ENCODE peak calls at places on chromosomes 11 and 22, in seven cellular contexts. One of them, this sample, is unnamed.

GRCh38 chr11:69894126-69895047 is 75.2 kb upstream of the FGF3 start:
- DNase-seq in GM23248: no peak
- DNase-seq in tibial nerve: no peak
- DNase-seq in heart right ventricle: no peak
- DNase-seq in mammary epithelial cell: peak; percentile 17
- DNase-seq in CD8-positive, alpha-beta T cell: no peak
- DNase-seq in effector memory CD4-positive, alpha-beta T cell: no peak
- DNase-seq in this sample: peak; percentile 60

GRCh38 chr22:27438271-27438980 is 363.1 kb downstream of the MN1 start:
- DNase-seq in GM23248: peak; percentile 57
- DNase-seq in mammary epithelial cell: no peak
- DNase-seq in effector memory CD4-positive, alpha-beta T cell: no peak
- DNase-seq in heart right ventricle: no peak
- DNase-seq in CD8-positive, alpha-beta T cell: no peak
- DNase-seq in tibial nerve: no peak
- DNase-seq in this sample: no peak

GRCh38 chr22:29093980-29094379 is 21.1 kb downstream of the KREMEN1 start:
- DNase-seq in tibial nerve: peak; percentile 36
- DNase-seq in effector memory CD4-positive, alpha-beta T cell: no peak
- DNase-seq in GM23248: peak; percentile 70
- DNase-seq in mammary epithelial cell: no peak
- DNase-seq in CD8-positive, alpha-beta T cell: no peak
- DNase-seq in heart right ventricle: peak; percentile 14
- DNase-seq in this sample: no peak

GRCh38 chr11:99063331-99063730 is 42.6 kb downstream of the CNTN5 start:
- DNase-seq in GM23248: no peak
- DNase-seq in heart right ventricle: no peak
- DNase-seq in CD8-positive, alpha-beta T cell: no peak
- DNase-seq in tibial nerve: no peak
- DNase-seq in mammary epithelial cell: no peak
- DNase-seq in effector memory CD4-positive, alpha-beta T cell: no peak
- DNase-seq in this sample: no peak

GRCh38 chr11:94417386-94417987 is 16.3 kb upstream of the GPR83 start:
- DNase-seq in mammary epithelial cell: peak; percentile 16
- DNase-seq in GM23248: peak; percentile 64
- DNase-seq in tibial nerve: peak; percentile 31
- DNase-seq in CD8-positive, alpha-beta T cell: no peak
- DNase-seq in heart right ventricle: no peak
- DNase-seq in effector memory CD4-positive, alpha-beta T cell: no peak
- DNase-seq in this sample: no peak

GRCh38 chr22:39239561-39240423 is 5.0 kb downstream of the PDGFB start:
- DNase-seq in effector memory CD4-positive, alpha-beta T cell: no peak
- DNase-seq in heart right ventricle: no peak
- DNase-seq in tibial nerve: no peak
- DNase-seq in mammary epithelial cell: peak; percentile 81
- DNase-seq in CD8-positive, alpha-beta T cell: peak; percentile 30
- DNase-seq in GM23248: no peak
- DNase-seq in this sample: peak; percentile 93

GRCh38 chr11:68977781-68978625 is 2.8 kb downstream of the MRGPRD start:
- DNase-seq in tibial nerve: no peak
- DNase-seq in effector memory CD4-positive, alpha-beta T cell: no peak
- DNase-seq in mammary epithelial cell: no peak
- DNase-seq in CD8-positive, alpha-beta T cell: no peak
- DNase-seq in heart right ventricle: no peak
- DNase-seq in GM23248: no peak
- DNase-seq in this sample: peak; percentile 38

GRCh38 chr22:44623771-44624510 is 78.1 kb upstream of the PRR5 start:
- DNase-seq in tibial nerve: no peak
- DNase-seq in effector memory CD4-positive, alpha-beta T cell: no peak
- DNase-seq in GM23248: no peak
- DNase-seq in mammary epithelial cell: no peak
- DNase-seq in CD8-positive, alpha-beta T cell: peak; percentile 35
- DNase-seq in heart right ventricle: no peak
- DNase-seq in this sample: no peak

GRCh38 chr11:111765320-111765983 is 737 bp downstream of the PPP2R1B start:
- DNase-seq in effector memory CD4-positive, alpha-beta T cell: no peak
- DNase-seq in heart right ventricle: peak; percentile 28
- DNase-seq in GM23248: peak; percentile 60
- DNase-seq in CD8-positive, alpha-beta T cell: no peak
- DNase-seq in tibial nerve: peak; percentile 15
- DNase-seq in mammary epithelial cell: peak; percentile 16
- DNase-seq in this sample: no peak

GRCh38 chr11:17743808-17744119 is 9.2 kb downstream of the KCNC1 start:
- DNase-seq in GM23248: peak; percentile 40
- DNase-seq in tibial nerve: no peak
- DNase-seq in heart right ventricle: no peak
- DNase-seq in mammary epithelial cell: no peak
- DNase-seq in CD8-positive, alpha-beta T cell: no peak
- DNase-seq in effector memory CD4-positive, alpha-beta T cell: no peak
- DNase-seq in this sample: peak; percentile 44

GRCh38 chr11:47412152-47412746 is 3.9 kb downstream of the SLC39A13 start:
- DNase-seq in mammary epithelial cell: no peak
- DNase-seq in CD8-positive, alpha-beta T cell: peak; percentile 59
- DNase-seq in GM23248: peak; percentile 75
- DNase-seq in effector memory CD4-positive, alpha-beta T cell: no peak
- DNase-seq in heart right ventricle: no peak
- DNase-seq in tibial nerve: no peak
- DNase-seq in this sample: peak; percentile 81

GRCh38 chr11:100687032-100687629 is at the start of gene ARHGAP42:
- DNase-seq in effector memory CD4-positive, alpha-beta T cell: no peak
- DNase-seq in mammary epithelial cell: peak; percentile 68
- DNase-seq in tibial nerve: peak; percentile 36
- DNase-seq in heart right ventricle: peak; percentile 75
- DNase-seq in GM23248: peak; percentile 71
- DNase-seq in CD8-positive, alpha-beta T cell: no peak
- DNase-seq in this sample: peak; percentile 82

GRCh38 chr11:131595812-131596211 is 225.4 kb downstream of the NTM start:
- DNase-seq in heart right ventricle: no peak
- DNase-seq in effector memory CD4-positive, alpha-beta T cell: no peak
- DNase-seq in mammary epithelial cell: no peak
- DNase-seq in GM23248: no peak
- DNase-seq in tibial nerve: no peak
- DNase-seq in CD8-positive, alpha-beta T cell: no peak
- DNase-seq in this sample: no peak
- H3K4me1 ChIP-seq in heart right ventricle: no peaks in the 10 kb centered on the region
- H3K4me1 ChIP-seq in effector memory CD4-positive, alpha-beta T cell: no peaks in the 10 kb centered on the region
- H3K4me1 ChIP-seq in mammary epithelial cell: no peaks in the 10 kb centered on the region
- H3K4me1 ChIP-seq in GM23248: peaks cover 10% of the 10 kb centered on the region
- H3K4me1 ChIP-seq in tibial nerve: no peaks in the 10 kb centered on the region
- H3K4me1 ChIP-seq in CD8-positive, alpha-beta T cell: no peaks in the 10 kb centered on the region
- H3K4me1 ChIP-seq in this sample: no peaks in the 10 kb centered on the region

GRCh38 chr22:49847751-49848689 is 5.6 kb upstream of the ZBED4 start:
- DNase-seq in effector memory CD4-positive, alpha-beta T cell: no peak
- DNase-seq in heart right ventricle: no peak
- DNase-seq in GM23248: peak; percentile 36
- DNase-seq in mammary epithelial cell: no peak
- DNase-seq in CD8-positive, alpha-beta T cell: no peak
- DNase-seq in tibial nerve: no peak
- DNase-seq in this sample: peak; percentile 80

GRCh38 chr22:49850021-49850911 is 3.4 kb upstream of the ZBED4 start:
- DNase-seq in tibial nerve: no peak
- DNase-seq in mammary epithelial cell: no peak
- DNase-seq in heart right ventricle: no peak
- DNase-seq in CD8-positive, alpha-beta T cell: no peak
- DNase-seq in effector memory CD4-positive, alpha-beta T cell: no peak
- DNase-seq in GM23248: no peak
- DNase-seq in this sample: peak; percentile 65

GRCh38 chr22:49850959-49851815 is 2.5 kb upstream of the ZBED4 start:
- DNase-seq in CD8-positive, alpha-beta T cell: no peak
- DNase-seq in GM23248: no peak
- DNase-seq in tibial nerve: no peak
- DNase-seq in mammary epithelial cell: no peak
- DNase-seq in heart right ventricle: no peak
- DNase-seq in effector memory CD4-positive, alpha-beta T cell: no peak
- DNase-seq in this sample: peak; percentile 48

GRCh38 chr22:49849161-49850020 is 4.3 kb upstream of the ZBED4 start:
- DNase-seq in mammary epithelial cell: no peak
- DNase-seq in effector memory CD4-positive, alpha-beta T cell: no peak
- DNase-seq in GM23248: no peak
- DNase-seq in heart right ventricle: no peak
- DNase-seq in CD8-positive, alpha-beta T cell: peak; percentile 27
- DNase-seq in tibial nerve: no peak
- DNase-seq in this sample: peak; percentile 66

GRCh38 chr22:49848690-49849160 is 4.9 kb upstream of the ZBED4 start:
- DNase-seq in mammary epithelial cell: no peak
- DNase-seq in heart right ventricle: no peak
- DNase-seq in effector memory CD4-positive, alpha-beta T cell: no peak
- DNase-seq in CD8-positive, alpha-beta T cell: no peak
- DNase-seq in tibial nerve: no peak
- DNase-seq in GM23248: no peak
- DNase-seq in this sample: peak; percentile 69
- H3K4me3 ChIP-seq in mammary epithelial cell: peak overlapping the region; percentile 16
- H3K4me3 ChIP-seq in heart right ventricle: peak overlapping the region; percentile 64
- H3K4me3 ChIP-seq in effector memory CD4-positive, alpha-beta T cell: peak overlapping the region; percentile 66
- H3K4me3 ChIP-seq in CD8-positive, alpha-beta T cell: peak overlapping the region; percentile 35
- H3K4me3 ChIP-seq in tibial nerve: peak overlapping the region; percentile 22
- H3K4me3 ChIP-seq in GM23248: peak overlapping the region; percentile 51
- H3K4me3 ChIP-seq in this sample: peak overlapping the region; percentile 53

GRCh38 chr11:833849-834311 is 1.1 kb downstream of the CD151 start:
- DNase-seq in GM23248: peak; percentile 62
- DNase-seq in mammary epithelial cell: peak; percentile 45
- DNase-seq in effector memory CD4-positive, alpha-beta T cell: no peak
- DNase-seq in heart right ventricle: no peak
- DNase-seq in tibial nerve: no peak
- DNase-seq in CD8-positive, alpha-beta T cell: no peak
- DNase-seq in this sample: no peak
- H3K4me1 ChIP-seq in GM23248: peaks cover 14% of the 10 kb centered on the region
- H3K4me1 ChIP-seq in mammary epithelial cell: peaks cover 75% of the 10 kb centered on the region
- H3K4me1 ChIP-seq in effector memory CD4-positive, alpha-beta T cell: peaks cover 30% of the 10 kb centered on the region
- H3K4me1 ChIP-seq in heart right ventricle: peaks cover 56% of the 10 kb centered on the region
- H3K4me1 ChIP-seq in tibial nerve: no peaks in the 10 kb centered on the region
- H3K4me1 ChIP-seq in CD8-positive, alpha-beta T cell: peaks cover 49% of the 10 kb centered on the region
- H3K4me1 ChIP-seq in this sample: peaks cover 57% of the 10 kb centered on the region

GRCh38 chr11:76131142-76131541 is 75.2 kb downstream of the WNT11 start:
- DNase-seq in heart right ventricle: no peak
- DNase-seq in effector memory CD4-positive, alpha-beta T cell: no peak
- DNase-seq in CD8-positive, alpha-beta T cell: no peak
- DNase-seq in tibial nerve: no peak
- DNase-seq in GM23248: no peak
- DNase-seq in mammary epithelial cell: no peak
- DNase-seq in this sample: no peak

GRCh38 chr11:76134239-76134638 is 72.1 kb downstream of the WNT11 start:
- DNase-seq in tibial nerve: no peak
- DNase-seq in mammary epithelial cell: no peak
- DNase-seq in CD8-positive, alpha-beta T cell: no peak
- DNase-seq in heart right ventricle: no peak
- DNase-seq in GM23248: no peak
- DNase-seq in effector memory CD4-positive, alpha-beta T cell: no peak
- DNase-seq in this sample: no peak

GRCh38 chr11:76132268-76132667 is 74.0 kb downstream of the WNT11 start:
- DNase-seq in heart right ventricle: no peak
- DNase-seq in CD8-positive, alpha-beta T cell: no peak
- DNase-seq in mammary epithelial cell: no peak
- DNase-seq in GM23248: no peak
- DNase-seq in tibial nerve: peak; percentile 33
- DNase-seq in effector memory CD4-positive, alpha-beta T cell: no peak
- DNase-seq in this sample: no peak

GRCh38 chr11:76129729-76130128 is 76.6 kb downstream of the WNT11 start:
- DNase-seq in GM23248: no peak
- DNase-seq in CD8-positive, alpha-beta T cell: no peak
- DNase-seq in mammary epithelial cell: no peak
- DNase-seq in heart right ventricle: no peak
- DNase-seq in tibial nerve: no peak
- DNase-seq in effector memory CD4-positive, alpha-beta T cell: no peak
- DNase-seq in this sample: no peak

GRCh38 chr11:76131585-76131984 is 74.7 kb downstream of the WNT11 start:
- DNase-seq in CD8-positive, alpha-beta T cell: no peak
- DNase-seq in heart right ventricle: peak; percentile 45
- DNase-seq in GM23248: no peak
- DNase-seq in mammary epithelial cell: no peak
- DNase-seq in tibial nerve: no peak
- DNase-seq in effector memory CD4-positive, alpha-beta T cell: no peak
- DNase-seq in this sample: no peak
- H3K4me3 ChIP-seq in CD8-positive, alpha-beta T cell: no peak overlapping the region
- H3K4me3 ChIP-seq in heart right ventricle: no peak overlapping the region
- H3K4me3 ChIP-seq in GM23248: no peak overlapping the region
- H3K4me3 ChIP-seq in mammary epithelial cell: no peak overlapping the region
- H3K4me3 ChIP-seq in tibial nerve: no peak overlapping the region
- H3K4me3 ChIP-seq in effector memory CD4-positive, alpha-beta T cell: no peak overlapping the region
- H3K4me3 ChIP-seq in this sample: no peak overlapping the region

GRCh38 chr22:41415554-41415953 is 31.0 kb downstream of the TOB2 start:
- DNase-seq in tibial nerve: no peak
- DNase-seq in CD8-positive, alpha-beta T cell: no peak
- DNase-seq in GM23248: no peak
- DNase-seq in effector memory CD4-positive, alpha-beta T cell: no peak
- DNase-seq in mammary epithelial cell: no peak
- DNase-seq in heart right ventricle: no peak
- DNase-seq in this sample: no peak

GRCh38 chr22:41407433-41407832 is 25.7 kb downstream of the TEF start:
- DNase-seq in heart right ventricle: no peak
- DNase-seq in CD8-positive, alpha-beta T cell: no peak
- DNase-seq in mammary epithelial cell: no peak
- DNase-seq in GM23248: no peak
- DNase-seq in effector memory CD4-positive, alpha-beta T cell: no peak
- DNase-seq in tibial nerve: no peak
- DNase-seq in this sample: no peak

GRCh38 chr22:41410311-41410751 is 28.6 kb downstream of the TEF start:
- DNase-seq in heart right ventricle: peak; percentile 70
- DNase-seq in effector memory CD4-positive, alpha-beta T cell: no peak
- DNase-seq in GM23248: no peak
- DNase-seq in tibial nerve: no peak
- DNase-seq in mammary epithelial cell: no peak
- DNase-seq in CD8-positive, alpha-beta T cell: no peak
- DNase-seq in this sample: peak; percentile 90

GRCh38 chr22:41408665-41409064 is 26.9 kb downstream of the TEF start:
- DNase-seq in mammary epithelial cell: no peak
- DNase-seq in heart right ventricle: no peak
- DNase-seq in tibial nerve: no peak
- DNase-seq in GM23248: no peak
- DNase-seq in effector memory CD4-positive, alpha-beta T cell: no peak
- DNase-seq in CD8-positive, alpha-beta T cell: no peak
- DNase-seq in this sample: no peak

GRCh38 chr22:41411021-41411851 is 29.5 kb downstream of the TEF start:
- DNase-seq in tibial nerve: peak; percentile 50
- DNase-seq in heart right ventricle: no peak
- DNase-seq in effector memory CD4-positive, alpha-beta T cell: no peak
- DNase-seq in mammary epithelial cell: no peak
- DNase-seq in CD8-positive, alpha-beta T cell: no peak
- DNase-seq in GM23248: peak; percentile 14
- DNase-seq in this sample: no peak
- H3K4me1 ChIP-seq in tibial nerve: no peaks in the 10 kb centered on the region
- H3K4me1 ChIP-seq in heart right ventricle: peaks cover 40% of the 10 kb centered on the region
- H3K4me1 ChIP-seq in effector memory CD4-positive, alpha-beta T cell: peaks cover 32% of the 10 kb centered on the region
- H3K4me1 ChIP-seq in mammary epithelial cell: peaks cover 12% of the 10 kb centered on the region
- H3K4me1 ChIP-seq in CD8-positive, alpha-beta T cell: peaks cover 39% of the 10 kb centered on the region
- H3K4me1 ChIP-seq in GM23248: peaks cover 13% of the 10 kb centered on the region
- H3K4me1 ChIP-seq in this sample: peaks cover 46% of the 10 kb centered on the region